ENCODE peak calls at places on chromosome 11, in nine cellular contexts. B is NCI-H1436, F is epithelial cell of esophagus, D is AG04449, X is midbrain, L is cardiac muscle cell, M is bronchial epithelial cell, E is HT1080, R is activated T-cell treated with anti-CD3 and anti-CD28 coated beads for 1 hour. W is an unnamed sample.

GRCh38 chr11:32497951-32498350 is 62.6 kb upstream of the WT1 start:
- DNase-seq in F (no peak), E (no peak), R (no peak), M (no peak), D (no peak), X (no peak), L (no peak), B (no peak), W (no peak)

GRCh38 chr11:17221968-17222367 is 14.2 kb upstream of the PIK3C2A start:
- DNase-seq in B (no peak), L (no peak), F (no peak), D (no peak), E (peak), R (no peak), X (no peak), M (no peak), W (no peak)

GRCh38 chr11:68372625-68373024 is 60.2 kb downstream of the LRP5 start:
- DNase-seq in F (no peak), M (no peak), R (no peak), X (no peak), E (no peak), L (no peak), D (no peak), B (no peak), W (no peak)

GRCh38 chr11:2593393-2593950 is 106.3 kb downstream of the KCNQ1OT1 start:
- DNase-seq in B (no peak), F (no peak), D (no peak), M (no peak), L (no peak), X (no peak), E (peak), R (no peak), W (no peak)

GRCh38 chr11:61627831-61628753 is 47.2 kb upstream of the SYT7 start:
- DNase-seq in E (peak), D (no peak), B (peak), M (peak), X (peak), F (peak), R (peak), L (peak), W (peak)

GRCh38 chr11:65917434-65918210 is 1.2 kb downstream of the C11orf68 start:
- DNase-seq in D (no peak), E (peak), B (no peak), L (no peak), M (no peak), X (no peak), R (no peak), F (no peak), W (no peak)

GRCh38 chr11:71330349-71330748 is 78.0 kb upstream of the SHANK2 start:
- DNase-seq in B (no peak), M (no peak), L (no peak), D (no peak), E (no peak), X (no peak), R (no peak), F (no peak), W (no peak)

GRCh38 chr11:130407978-130408377 is 20.4 kb downstream of the ADAMTS8 start:
- DNase-seq in F (peak), B (no peak), R (no peak), X (no peak), D (peak), L (no peak), M (peak), E (peak), W (no peak)